ENCODE peak calls at places on chromosomes 16 and 17, in six cellular contexts. W is Panc1, D is fibroblast of lung, C is SJSA1, F is right lobe of liver, U is uterus. A is an unnamed sample.

GRCh38 chr16:30637952-30638351 is 12.8 kb upstream of the PRR14 start:
- DNase-seq in U (no peak), F (no peak), W (peak), C (peak), D (peak), A (no peak)

GRCh38 chr16:85347213-85347591 is 234.9 kb upstream of the CIBAR2 start:
- DNase-seq in D (no peak), W (no peak), C (no peak), F (no peak), U (no peak), A (no peak)

GRCh38 chr17:31680126-31680525 is 178.9 kb downstream of the COPRS start:
- DNase-seq in U (no peak), D (no peak), F (no peak), W (no peak), C (no peak), A (no peak)

GRCh38 chr17:56011406-56012131 is 141.7 kb upstream of the ANKFN1 start:
- DNase-seq in D (no peak), C (no peak), U (no peak), W (no peak), F (no peak), A (no peak)

GRCh38 chr16:424033-424622 is 1.3 kb upstream of the RAB11FIP3 start:
- DNase-seq in C (peak), W (peak), F (peak), D (peak), U (peak), A (peak)

GRCh38 chr17:80758793-80759673 is 214.4 kb downstream of the RPTOR start:
- DNase-seq in D (no peak), W (no peak), F (no peak), C (no peak), U (peak), A (no peak)

GRCh38 chr17:61770752-61771533 is 92.4 kb downstream of the BRIP1 start:
- DNase-seq in W (no peak), F (no peak), C (peak), U (no peak), D (peak), A (no peak)

GRCh38 chr17:876272-876671 is 94.1 kb downstream of the MRM3 start:
- DNase-seq in F (no peak), U (no peak), D (no peak), C (no peak), W (no peak), A (no peak)

GRCh38 chr17:3558603-3559269 is 1.1 kb upstream of the TRPV3 start:
- DNase-seq in U (no peak), D (peak), C (peak), W (no peak), F (peak), A (no peak)

GRCh38 chr16:65532218-65532617 is 410.4 kb upstream of the CDH11 start:
- DNase-seq in C (peak), D (no peak), U (no peak), W (no peak), F (no peak), A (no peak)

GRCh38 chr17:19494961-19495806 is 38.5 kb upstream of the SLC47A1 start:
- DNase-seq in W (no peak), C (no peak), U (peak), D (no peak), F (no peak), A (peak)

GRCh38 chr17:8158267-8159031 is 4.3 kb downstream of the VAMP2 start:
- DNase-seq in C (peak), W (peak), U (peak), F (peak), D (peak), A (peak)

GRCh38 chr17:79794659-79795511 is 2.0 kb downstream of the CBX8 start:
- DNase-seq in D (no peak), W (no peak), C (no peak), F (no peak), U (no peak), A (no peak)

GRCh38 chr17:41340496-41340895 is 10.1 kb downstream of the KRT33A start:
- DNase-seq in C (no peak), F (no peak), D (no peak), U (no peak), W (no peak), A (no peak)
- H3K4me3 ChIP-seq in C (no peak), F (no peak), D (no peak), U (no peak), W (no peak), A (no peak)

DNA sequence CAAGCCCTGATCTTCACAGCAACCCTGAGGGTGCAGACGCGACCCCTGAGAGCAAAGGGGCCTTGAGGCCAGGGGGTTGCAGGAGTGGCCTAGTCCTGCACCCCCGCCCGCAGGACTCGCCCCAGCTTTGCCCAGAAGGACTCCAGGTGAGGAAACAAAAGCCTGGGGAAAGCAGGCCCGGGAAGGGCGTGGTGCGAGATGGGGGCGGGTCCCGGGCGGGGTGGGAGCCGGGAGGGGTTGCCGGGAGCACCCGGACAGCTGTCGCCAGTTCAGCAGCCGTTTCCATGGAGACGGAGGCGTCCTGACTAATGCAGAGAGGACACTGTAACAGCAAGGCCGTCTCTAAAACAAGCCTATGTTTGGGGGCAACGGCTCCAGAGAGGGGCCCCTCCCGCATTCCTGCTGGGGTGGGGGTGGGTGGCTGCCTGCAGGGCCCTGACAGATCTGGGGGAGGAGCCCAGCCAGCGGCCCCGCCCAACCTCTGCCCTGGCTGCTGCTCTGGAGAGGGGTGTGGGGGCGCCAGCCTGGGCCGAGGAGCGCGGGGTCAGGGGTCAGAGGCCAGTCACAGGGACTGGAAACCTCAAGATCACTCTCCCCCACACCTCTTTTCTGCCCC is 3.0 kb upstream of the TPPP3 start:
- DNase-seq in F (no peak), U (peak), C (peak), W (no peak), D (peak), A (peak)
- H3K4me3 ChIP-seq in F (no peak), U (no peak), C (no peak), W (no peak), D (no peak), A (no peak)

DNA sequence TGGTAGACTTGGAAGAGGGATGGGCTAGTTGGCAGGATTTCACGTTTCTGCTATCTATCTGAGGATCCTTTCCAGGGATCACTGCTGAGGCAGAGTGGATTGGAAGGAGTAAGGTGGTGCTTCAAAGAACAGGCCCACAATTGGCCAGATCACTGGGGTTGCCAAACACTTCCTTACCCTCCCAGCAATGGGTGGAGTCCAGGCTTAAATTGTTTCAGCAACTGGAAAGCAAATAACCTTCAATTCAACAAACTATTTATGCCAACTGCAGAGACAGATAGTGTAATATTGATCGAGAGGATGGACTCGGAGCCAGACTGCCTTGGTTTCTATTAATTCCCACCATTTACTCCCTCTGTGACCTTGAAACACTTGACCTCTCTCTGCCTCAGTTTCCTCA is 2.1 kb downstream of the ARRB2 start:
- DNase-seq in U (no peak), W (no peak), D (no peak), C (no peak), F (no peak), A (no peak)
- H3K4me3 ChIP-seq in U (no peak), W (no peak), D (no peak), C (no peak), F (peak), A (no peak)

DNA sequence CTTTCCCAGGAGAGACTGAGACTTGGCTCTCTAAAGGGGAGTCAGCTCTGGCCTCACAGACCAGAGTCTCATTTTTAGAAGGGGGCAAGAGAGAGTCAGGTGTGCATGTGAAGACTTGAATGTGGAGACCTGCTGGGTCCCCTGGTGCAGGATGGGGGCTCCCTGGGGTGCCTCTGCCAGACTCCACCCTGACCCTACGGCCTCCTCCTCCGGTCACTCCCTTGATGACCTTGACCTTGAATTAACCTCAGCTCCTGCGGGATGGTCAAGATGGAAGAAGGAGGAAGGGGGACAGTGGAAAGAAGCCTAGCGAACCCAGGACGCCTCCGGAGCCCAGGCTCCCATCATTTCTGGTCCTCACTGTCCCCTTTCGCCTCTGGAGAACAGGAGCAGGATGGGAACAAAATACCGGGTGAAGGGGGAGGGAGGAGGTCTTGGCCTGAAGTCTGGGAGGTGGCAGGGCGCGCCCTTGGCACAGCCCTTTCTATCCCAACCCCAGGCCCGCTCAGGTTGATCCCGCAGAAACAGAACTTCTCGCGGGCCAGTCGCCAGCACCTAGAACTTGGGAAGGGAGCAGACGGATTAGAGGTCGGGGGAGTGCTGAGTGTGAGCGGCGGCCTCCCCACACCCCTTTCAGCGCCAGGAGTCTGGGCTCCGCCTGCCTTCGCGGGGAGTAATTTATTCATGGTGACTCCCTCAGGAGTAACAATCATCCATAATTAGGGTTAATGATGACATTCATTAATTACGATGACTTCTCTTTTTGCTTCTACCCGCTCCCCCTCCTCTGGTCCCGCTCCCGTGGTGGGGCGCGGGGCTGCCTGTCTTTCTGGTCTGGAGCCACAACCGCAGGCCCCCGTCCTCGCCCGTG is 1.6 kb downstream of the STAC2 start:
- DNase-seq in D (no peak), W (no peak), F (no peak), U (no peak), C (no peak), A (no peak)
- H3K4me3 ChIP-seq in D (no peak), W (no peak), F (no peak), U (peak), C (no peak), A (peak)

GRCh38 chr17:47941246-47941997 is at the start of gene PNPO:
- DNase-seq in W (peak), C (peak), F (peak), U (peak), D (peak), A (peak)
- H3K4me3 ChIP-seq in W (peak), C (peak), F (peak), U (peak), D (peak), A (peak)

GRCh38 chr17:57577751-57578607 is 167.1 kb downstream of the CCDC182 start:
- DNase-seq in F (no peak), U (peak), C (peak), W (no peak), D (peak), A (no peak)
- H3K4me3 ChIP-seq in F (no peak), U (peak), C (peak), W (no peak), D (peak), A (no peak)

GRCh38 chr17:38871992-38872605 is 2.2 kb downstream of the LASP1 start:
- DNase-seq in U (no peak), D (no peak), C (no peak), W (no peak), F (peak), A (no peak)
- H3K4me3 ChIP-seq in U (peak), D (peak), C (peak), W (peak), F (peak), A (peak)

GRCh38 chr16:15031179-15031578 is 24.7 kb downstream of the NTAN1 start:
- DNase-seq in D (no peak), C (no peak), W (no peak), F (no peak), U (no peak), A (no peak)
- H3K4me3 ChIP-seq in D (no peak), C (no peak), W (no peak), F (no peak), U (no peak), A (no peak)

GRCh38 chr16:89191901-89192184 is 8.5 kb downstream of the SLC22A31 start:
- DNase-seq in W (no peak), C (no peak), F (no peak), D (no peak), U (no peak), A (no peak)

GRCh38 chr16:89193021-89193575 is 7.2 kb downstream of the SLC22A31 start:
- DNase-seq in W (no peak), D (peak), C (no peak), F (peak), U (no peak), A (no peak)

GRCh38 chr16:89194340-89195311 is 5.7 kb downstream of the SLC22A31 start:
- DNase-seq in F (peak), C (no peak), W (no peak), U (no peak), D (no peak), A (no peak)

GRCh38 chr16:89195521-89196171 is 4.7 kb downstream of the SLC22A31 start:
- DNase-seq in D (no peak), C (no peak), U (no peak), W (no peak), F (peak), A (no peak)

DNA sequence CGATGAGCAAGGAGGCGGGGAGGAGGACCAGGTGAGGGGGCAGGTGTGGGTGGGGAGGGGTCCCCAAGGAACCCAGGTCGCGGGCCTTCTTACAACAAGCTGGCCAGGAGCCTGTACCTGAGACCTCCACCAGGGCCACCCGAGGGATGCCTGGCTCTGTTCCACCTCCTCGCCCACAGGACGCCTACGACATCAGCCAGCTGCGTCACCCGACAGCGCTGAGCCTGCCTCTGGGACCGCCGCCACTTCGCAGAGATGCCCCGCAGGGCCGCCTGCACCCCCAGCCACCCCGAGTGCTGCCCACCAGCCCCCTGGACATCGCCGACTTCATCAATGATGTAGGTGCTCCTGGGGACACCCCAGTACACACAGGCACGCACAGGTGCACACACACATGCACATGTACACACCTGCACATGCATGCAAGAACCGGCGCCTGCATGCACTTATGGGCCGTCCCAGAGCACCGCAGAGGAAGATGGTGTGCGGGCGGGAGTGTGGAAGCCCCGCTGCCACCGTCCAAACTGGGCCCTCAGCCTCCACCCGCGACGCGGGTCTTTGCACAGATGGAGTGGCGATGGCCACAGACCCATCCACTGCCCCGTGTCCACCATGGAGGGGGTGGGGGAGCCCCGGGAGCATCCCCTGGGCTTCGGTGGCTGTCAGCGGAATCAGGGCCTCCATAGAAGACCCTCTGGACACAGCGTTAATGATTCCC is 6.6 kb downstream of the SLC22A31 start:
- DNase-seq in W (no peak), D (no peak), U (no peak), F (no peak), C (no peak), A (no peak)
- H3K4me3 ChIP-seq in W (no peak), D (no peak), U (no peak), F (no peak), C (no peak), A (no peak)

DNA sequence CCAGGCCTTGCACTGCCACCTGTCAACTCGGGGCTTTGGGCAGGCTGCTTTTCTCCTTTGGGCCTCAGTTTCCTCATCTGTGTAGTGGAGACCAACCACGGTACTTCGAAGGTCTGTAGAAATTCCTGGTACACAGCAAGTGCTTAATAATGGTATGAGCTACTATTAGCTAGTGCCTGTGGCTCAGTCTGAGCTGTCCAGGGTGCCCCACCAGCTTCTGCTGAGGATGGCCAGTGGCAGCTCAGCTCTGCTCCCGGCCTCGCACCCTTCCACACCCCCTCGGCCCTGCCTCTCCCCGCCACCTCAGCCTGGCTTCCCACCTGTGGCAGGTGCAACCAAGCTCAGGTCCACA is 26.2 kb upstream of the PLCG2 start:
- DNase-seq in W (no peak), C (no peak), F (no peak), U (no peak), D (no peak), A (no peak)
- H3K4me3 ChIP-seq in W (no peak), C (no peak), F (no peak), U (no peak), D (no peak), A (no peak)